ENCODE peak calls at places on chromosomes 4 and X, in four cellular contexts. E is PC-3, D is mammary epithelial cell, R is heart right ventricle. Z is an unnamed sample. For H3K4me1, the result is how much of the 10 kb centered on the place peaks cover.

GRCh38 chr4:176838611-176839411 is 46.1 kb upstream of the VEGFC start:
- DNase-seq in E (peak), D (peak), R (peak), Z (peak)

GRCh38 chrX:153353416-153353815 is 19.5 kb downstream of the ZNF275 start:
- DNase-seq in E (no peak), D (no peak), R (no peak), Z (no peak)

GRCh38 chr4:80452055-80452454 is 116.5 kb downstream of the CFAP299 start:
- DNase-seq in E (peak), D (no peak), R (no peak), Z (no peak)

GRCh38 chr4:86160423-86160822 is 199.4 kb downstream of the MAPK10 start:
- DNase-seq in E (no peak), D (no peak), R (no peak), Z (no peak)

GRCh38 chrX:149950681-149951080 is 12.4 kb upstream of the EOLA2 start:
- DNase-seq in E (peak), D (peak), R (no peak), Z (peak)

GRCh38 chr4:87058272-87059073 is 123.7 kb downstream of the AFF1 start:
- DNase-seq in E (peak), D (peak), R (no peak), Z (no peak)

GRCh38 chr4:57187241-57187640 is 77.1 kb upstream of the IGFBP7 start:
- DNase-seq in E (peak), D (peak), R (no peak), Z (no peak)

GRCh38 chr4:94516999-94517398 is 65.3 kb downstream of the PDLIM5 start:
- DNase-seq in E (peak), D (peak), R (no peak), Z (no peak)

GRCh38 chrX:12919051-12919450 is 12.6 kb downstream of the TLR8 start:
- DNase-seq in E (no peak), D (peak), R (no peak), Z (no peak)

GRCh38 chr4:6674500-6675149 is 19.1 kb upstream of the S100P start:
- DNase-seq in E (peak), D (peak), R (no peak), Z (peak)

GRCh38 chr4:54902261-54902660 is 223.1 kb downstream of the KDR start:
- DNase-seq in E (peak), D (peak), R (no peak), Z (peak)

GRCh38 chr4:27973056-27973455 is 1112.4 kb downstream of the STIM2 start:
- DNase-seq in E (no peak), D (no peak), R (no peak), Z (no peak)
- H3K4me1 ChIP-seq in E (under half), D (under half), R (under half), Z (under half)

GRCh38 chrX:136495043-136495442 is 2.3 kb upstream of the HTATSF1 start:
- DNase-seq in E (no peak), D (no peak), R (no peak), Z (no peak)

GRCh38 chrX:136491832-136492231 is 4.1 kb downstream of the BRS3 start:
- DNase-seq in E (no peak), D (no peak), R (no peak), Z (no peak)

GRCh38 chrX:136497556-136498048 is at the start of gene HTATSF1:
- DNase-seq in E (no peak), D (no peak), R (peak), Z (peak)

GRCh38 chrX:136496359-136496767 is 1.0 kb upstream of the HTATSF1 start:
- DNase-seq in E (no peak), D (no peak), R (no peak), Z (no peak)

GRCh38 chrX:136496768-136497555 is 430 bp upstream of the HTATSF1 start:
- DNase-seq in E (peak), D (peak), R (peak), Z (peak)
- TF ChIP-seq CTCF in E (no peak), D (no peak), R (no peak), Z (no peak)

DNA sequence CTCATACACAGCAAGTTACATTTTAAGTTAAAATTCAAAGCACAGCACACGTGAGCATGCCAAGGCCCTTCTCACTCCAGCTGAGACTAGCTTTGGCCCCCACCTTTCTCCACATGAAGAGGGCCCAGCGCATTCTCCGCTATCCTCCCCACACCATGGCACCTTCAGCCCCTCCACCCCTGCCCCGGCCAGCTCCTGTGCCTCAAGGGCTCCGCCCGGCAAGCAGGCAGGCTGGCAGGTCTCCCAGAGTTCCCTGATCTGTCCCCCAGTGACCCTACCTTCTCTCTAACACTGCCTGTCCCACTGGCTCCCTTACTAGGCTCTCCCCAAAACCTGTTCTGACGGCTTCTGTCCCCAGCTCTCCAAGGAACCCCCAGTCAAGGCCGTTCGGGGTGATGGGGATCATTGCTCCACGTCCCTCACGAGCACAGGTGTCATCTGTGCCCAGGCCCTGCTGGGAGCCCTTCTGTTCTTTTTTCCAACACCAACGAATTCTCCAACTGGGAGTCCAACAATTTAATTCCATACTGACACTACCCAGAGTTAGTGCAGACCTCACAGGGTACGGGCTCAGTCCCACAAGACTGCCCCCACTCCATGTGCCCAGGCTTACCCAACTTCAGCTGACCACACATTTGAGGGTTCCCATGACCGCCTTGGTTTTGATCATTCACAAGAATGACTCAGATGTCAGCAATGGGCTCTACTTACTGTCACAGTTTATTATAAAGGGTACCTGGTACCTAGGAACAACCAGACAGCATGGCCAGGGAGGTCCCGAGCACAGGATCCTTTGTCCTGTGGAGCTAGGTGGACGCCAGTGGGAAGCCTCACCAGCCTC is 4.2 kb downstream of the LETM1 start:
- DNase-seq in E (no peak), D (no peak), R (peak), Z (no peak)
- H3K4me1 ChIP-seq in E (under half), D (under half), R (under half), Z (under half)

GRCh38 chrX:108811891-108812290 is 75.5 kb upstream of the IRS4 start:
- DNase-seq in E (no peak), D (no peak), R (no peak), Z (peak)
- TF ChIP-seq CTCF in E (peak), D (no peak), R (no peak), Z (no peak)

DNA sequence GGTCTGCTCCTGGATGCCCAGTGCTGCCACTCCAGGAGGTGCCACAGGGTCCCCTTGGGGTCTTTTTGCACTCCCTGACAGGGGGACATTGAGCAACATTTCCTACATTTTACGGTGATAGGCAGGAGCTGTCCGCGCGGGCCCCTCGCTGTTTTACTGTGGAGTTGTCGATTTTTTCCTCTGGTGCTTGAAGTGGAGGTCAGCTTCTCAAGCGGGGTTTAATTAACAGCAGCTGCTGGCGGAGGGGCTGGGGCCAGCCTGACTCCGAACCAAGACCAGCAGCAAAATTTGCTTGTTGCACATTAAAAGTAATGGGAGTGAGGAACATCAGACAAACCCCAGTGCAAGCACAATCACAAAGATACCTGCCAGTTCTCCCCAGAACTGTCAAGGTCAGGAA is 13.2 kb upstream of the SH3TC1 start:
- DNase-seq in E (no peak), D (no peak), R (no peak), Z (no peak)
- H3K4me1 ChIP-seq in E (half or more), D (half or more), R (half or more), Z (under half)

DNA sequence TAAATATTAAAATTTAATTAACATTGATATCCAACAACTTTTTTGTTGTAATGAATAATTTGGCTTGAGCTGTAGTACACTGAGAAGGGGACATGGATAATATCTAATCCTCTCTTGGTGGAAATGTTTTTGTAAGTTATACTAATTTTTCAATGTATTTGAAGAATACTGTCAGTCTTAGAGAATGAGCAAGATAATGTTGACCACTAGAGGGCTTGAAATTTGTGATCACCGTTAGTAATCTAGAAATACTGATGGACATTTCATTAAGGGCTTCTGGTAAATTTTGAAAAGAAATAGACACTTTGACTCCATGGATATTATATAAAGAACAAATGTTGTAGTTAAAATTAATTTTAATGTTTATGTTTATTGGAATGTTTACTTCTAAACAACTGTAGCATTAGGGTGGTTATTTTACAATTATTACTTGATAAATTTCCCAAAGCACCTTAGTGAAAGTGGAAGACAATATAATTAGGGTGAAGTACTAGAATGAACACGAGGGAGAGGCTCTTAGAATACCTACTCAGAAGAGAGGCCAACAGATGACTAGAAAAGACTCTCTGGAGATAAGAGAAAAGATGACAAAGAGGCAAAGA is 20.0 kb upstream of the CAMK2D start:
- DNase-seq in E (peak), D (no peak), R (no peak), Z (peak)
- TF ChIP-seq CTCF in E (peak), D (peak), R (peak), Z (peak)

Z was measured in cardiac muscle cell.